ENCODE peak calls at places on chromosomes 12 and 14, in four cellular contexts. T is suprapubic skin; H is epithelial cell of proximal tubule; C is effector memory CD4-positive, alpha-beta T cell. G is an unnamed sample.

GRCh38 chr12:70268972-70269371 is 25.7 kb downstream of the CNOT2 start:
- DNase-seq in T (no peak), H (no peak), C (no peak), G (no peak)

GRCh38 chr12:13075114-13075471 is 28.4 kb downstream of the GSG1 start:
- DNase-seq in T (no peak), H (no peak), C (no peak), G (no peak)

GRCh38 chr12:29309320-29309902 is 71.6 kb downstream of the ERGIC2 start:
- DNase-seq in T (no peak), H (no peak), C (no peak), G (no peak)

GRCh38 chr12:45532113-45532512 is 197.4 kb upstream of the ARID2 start:
- DNase-seq in T (no peak), H (no peak), C (no peak), G (no peak)

GRCh38 chr12:52521175-52521574 is 981 bp upstream of the KRT5 start:
- DNase-seq in T (no peak), H (no peak), C (no peak), G (peak)

GRCh38 chr12:5379737-5380496 is 52.0 kb upstream of the NTF3 start:
- DNase-seq in T (no peak), H (peak), C (no peak), G (peak)

GRCh38 chr14:31261859-31262739 is 54.5 kb upstream of the HECTD1 start:
- DNase-seq in T (no peak), H (peak), C (no peak), G (no peak)

GRCh38 chr12:93135286-93136239 is 206.5 kb upstream of the EEA1 start:
- DNase-seq in T (no peak), H (no peak), C (no peak), G (no peak)

GRCh38 chr14:105204206-105204930 is 23.3 kb upstream of the NUDT14 start:
- DNase-seq in T (no peak), H (peak), C (no peak), G (no peak)

GRCh38 chr12:13223176-13223806 is 26.8 kb downstream of the EMP1 start:
- DNase-seq in T (no peak), H (peak), C (no peak), G (peak)

GRCh38 chr14:95256776-95257060 is 63.0 kb downstream of the CLMN start:
- DNase-seq in T (no peak), H (no peak), C (no peak), G (no peak)

GRCh38 chr12:101027200-101027599 is 182.8 kb downstream of the SLC5A8 start:
- DNase-seq in T (no peak), H (no peak), C (no peak), G (no peak)

GRCh38 chr12:292186-292585 is 29.6 kb upstream of the SLC6A13 start:
- DNase-seq in T (no peak), H (no peak), C (no peak), G (no peak)

GRCh38 chr12:11941601-11942360 is 129.0 kb upstream of the BCL2L14 start:
- DNase-seq in T (no peak), H (peak), C (no peak), G (no peak)

GRCh38 chr14:20622816-20623291 is 18.6 kb downstream of the OR6S1 start:
- DNase-seq in T (no peak), H (no peak), C (no peak), G (no peak)
- H3K4me3 ChIP-seq in T (no peak), H (no peak), C (no peak), G (no peak)

DNA sequence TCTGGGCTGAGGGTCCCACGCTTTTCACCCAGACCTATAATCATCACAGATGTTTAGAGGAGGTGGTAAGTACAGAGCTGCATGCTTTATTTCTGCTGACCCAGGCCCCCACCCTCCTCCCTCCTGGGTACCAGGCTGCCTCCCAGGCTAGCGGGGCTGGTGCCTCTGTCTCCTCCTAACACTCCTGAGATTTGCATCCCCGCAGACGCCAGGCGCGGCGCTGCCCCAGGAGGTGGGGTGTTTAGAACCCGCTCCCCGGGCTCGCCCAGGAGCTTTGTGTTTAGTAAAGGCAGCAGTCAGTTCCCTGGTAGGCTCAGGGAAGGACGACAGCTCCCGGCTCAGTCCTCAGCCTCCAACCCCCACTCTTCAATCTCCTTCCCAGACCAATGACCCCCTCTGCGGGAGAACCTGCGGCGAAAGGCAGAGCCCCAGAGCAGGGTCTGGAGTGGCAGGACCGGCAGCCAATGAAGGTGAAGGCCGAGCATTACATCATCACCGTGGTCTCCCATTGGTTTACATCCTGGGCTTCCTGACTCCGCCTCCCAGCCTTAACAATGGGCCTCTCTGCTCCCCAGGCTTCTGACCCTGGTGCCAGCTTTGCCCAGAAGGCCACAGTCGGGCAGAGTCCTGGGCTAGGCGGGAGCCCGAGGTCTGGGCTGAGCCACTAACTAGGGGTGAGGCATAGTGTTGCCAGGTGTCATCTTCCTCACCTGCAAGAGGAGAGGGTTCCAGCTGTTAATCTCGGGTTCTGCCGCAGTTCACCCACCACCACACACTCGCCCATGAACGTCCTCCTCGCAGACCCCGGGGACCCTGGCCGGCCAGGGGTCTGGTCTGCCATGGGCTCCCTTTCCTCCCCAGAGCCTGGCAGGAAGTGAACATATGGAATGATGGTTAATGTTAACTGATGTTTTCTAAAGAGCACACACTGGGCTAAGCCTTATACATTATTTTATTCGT is 57.5 kb downstream of the CALM1 start:
- DNase-seq in T (no peak), H (no peak), C (no peak), G (no peak)
- H3K4me3 ChIP-seq in T (no peak), H (peak), C (no peak), G (no peak)

GRCh38 chr12:48899651-48900050 is 25.6 kb downstream of the FKBP11 start:
- DNase-seq in T (no peak), H (no peak), C (no peak), G (no peak)

GRCh38 chr12:48901278-48901677 is 24.0 kb downstream of the FKBP11 start:
- DNase-seq in T (no peak), H (no peak), C (no peak), G (no peak)

GRCh38 chr12:48907243-48907642 is 18.0 kb downstream of the FKBP11 start:
- DNase-seq in T (no peak), H (no peak), C (no peak), G (no peak)

GRCh38 chr12:48903982-48904411 is 21.3 kb downstream of the FKBP11 start:
- DNase-seq in T (peak), H (peak), C (peak), G (no peak)

GRCh38 chr12:48903363-48903981 is 21.8 kb downstream of the FKBP11 start:
- DNase-seq in T (no peak), H (no peak), C (no peak), G (no peak)
- H3K4me3 ChIP-seq in T (peak), H (peak), C (no peak), G (no peak)

GRCh38 chr14:52693532-52693931 is 1.8 kb downstream of the ERO1A start:
- DNase-seq in T (no peak), H (no peak), C (no peak), G (no peak)
- H3K4me3 ChIP-seq in T (no peak), H (peak), C (no peak), G (peak)

DNA sequence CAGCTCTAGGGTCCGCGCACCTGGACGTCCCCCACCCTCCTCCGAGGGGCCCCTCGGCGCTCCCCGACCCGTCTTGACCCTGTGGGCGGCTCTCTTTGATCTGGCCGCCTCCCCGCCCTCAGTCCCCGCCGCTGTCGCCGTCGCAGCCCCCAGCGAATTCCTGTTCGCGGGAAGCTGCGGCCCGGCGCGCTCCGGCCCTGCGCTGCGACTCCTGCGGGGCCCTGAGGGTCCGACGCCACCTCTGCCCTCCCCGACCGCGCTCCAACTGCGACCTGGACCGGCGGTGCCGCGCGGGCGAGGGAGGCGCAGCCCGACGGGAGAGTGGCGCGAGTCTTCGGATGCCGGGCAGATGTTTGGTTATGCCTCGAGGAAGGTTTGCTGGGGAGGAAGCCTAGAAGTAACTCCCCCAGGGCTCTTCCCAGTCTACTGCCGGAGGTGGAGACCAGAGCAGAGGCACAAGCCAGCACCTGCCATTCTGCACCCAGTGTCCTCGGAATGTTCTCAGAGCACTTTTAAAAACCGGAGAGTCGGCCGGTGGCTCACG is 440 bp upstream of the ISM2 start:
- DNase-seq in T (no peak), H (no peak), C (no peak), G (no peak)
- H3K4me3 ChIP-seq in T (peak), H (peak), C (peak), G (peak)

GRCh38 chr12:133204264-133204603 is 22.9 kb downstream of the ZNF268 start:
- DNase-seq in T (no peak), H (no peak), C (no peak), G (no peak)

GRCh38 chr12:133203344-133204263 is 22.3 kb downstream of the ZNF268 start:
- DNase-seq in T (no peak), H (no peak), C (no peak), G (no peak)

GRCh38 chr12:133201888-133202287 is 20.6 kb downstream of the ZNF268 start:
- DNase-seq in T (no peak), H (no peak), C (no peak), G (no peak)

GRCh38 chr12:133202493-133203343 is 21.4 kb downstream of the ZNF268 start:
- DNase-seq in T (no peak), H (no peak), C (no peak), G (no peak)

DNA sequence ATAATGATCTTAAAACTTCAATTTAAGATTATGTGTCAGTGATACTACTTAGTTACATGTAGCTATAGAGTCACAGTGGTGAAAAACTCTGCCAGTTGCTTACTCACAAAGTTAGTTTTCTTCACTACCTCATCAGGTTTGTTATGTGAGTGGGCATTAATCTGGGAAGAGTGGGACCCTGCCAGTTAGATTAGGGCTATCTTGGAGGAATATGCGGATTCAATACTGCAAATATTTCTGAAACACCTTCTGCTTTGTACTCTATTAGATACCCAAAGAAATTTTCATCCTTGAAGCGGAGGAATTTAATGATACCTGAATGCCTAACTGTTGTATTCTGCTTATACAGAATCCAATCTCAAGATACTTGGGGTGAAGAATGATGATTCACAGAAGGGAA is 25.1 kb downstream of the ZNF268 start:
- DNase-seq in T (no peak), H (no peak), C (no peak), G (no peak)
- H3K4me3 ChIP-seq in T (no peak), H (no peak), C (no peak), G (no peak)

GRCh38 chr12:122950276-122950675 is 16.0 kb downstream of the ABCB9 start:
- DNase-seq in T (no peak), H (no peak), C (no peak), G (no peak)
- H3K4me3 ChIP-seq in T (no peak), H (no peak), C (no peak), G (no peak)

DNA sequence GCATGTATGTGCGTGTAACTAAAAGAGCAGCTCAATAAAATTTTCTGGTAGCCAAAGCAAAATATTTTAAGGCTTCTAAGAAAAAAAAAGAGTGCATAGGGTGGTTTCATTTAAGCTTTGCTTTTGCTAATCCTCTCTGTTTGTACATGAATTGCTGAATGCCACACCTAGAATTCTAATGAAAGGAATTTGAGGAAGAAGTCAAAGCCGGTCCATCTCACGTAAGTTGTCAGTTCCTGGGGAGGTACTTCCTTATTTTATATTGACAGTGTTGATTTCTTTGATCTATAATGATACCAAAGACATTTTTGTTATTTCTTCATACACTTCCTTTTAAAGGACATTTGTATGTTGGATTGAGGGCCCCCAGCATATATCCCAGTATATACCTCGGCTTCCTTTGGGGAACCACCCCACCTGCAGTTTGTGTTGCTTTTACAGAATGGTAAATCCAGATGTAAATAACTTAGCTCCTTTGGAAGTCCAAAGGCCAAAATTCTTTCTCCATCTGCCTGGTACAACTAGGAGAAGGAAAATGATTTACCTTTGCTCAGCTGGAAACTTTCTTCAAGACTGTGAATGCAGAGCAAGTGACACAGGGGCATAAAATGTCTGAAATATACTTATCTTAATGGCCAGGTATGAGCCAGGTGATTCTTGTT is 420.9 kb upstream of the ATP2B1 start:
- DNase-seq in T (no peak), H (no peak), C (no peak), G (no peak)
- H3K4me3 ChIP-seq in T (no peak), H (no peak), C (no peak), G (no peak)

DNA sequence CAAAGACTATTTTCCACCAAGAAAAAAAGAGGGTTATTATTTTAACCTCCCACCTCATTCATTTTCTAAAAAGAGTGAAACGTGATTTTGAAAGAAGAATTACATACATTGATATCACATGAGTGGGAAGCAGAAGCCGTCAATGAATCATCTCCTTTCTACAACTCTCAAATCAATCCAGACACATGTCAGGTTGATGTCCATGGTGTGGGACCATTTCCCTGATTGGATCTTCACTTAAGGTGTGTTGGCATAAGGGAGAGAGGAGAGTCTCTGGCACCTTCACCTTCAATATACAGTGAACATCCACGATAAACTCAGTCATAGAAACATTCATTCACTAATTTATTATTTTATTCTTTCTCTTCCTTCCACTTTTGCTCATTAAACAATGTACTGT is 1095.1 kb downstream of the BCL11B start:
- DNase-seq in T (no peak), H (no peak), C (no peak), G (no peak)
- H3K4me3 ChIP-seq in T (no peak), H (no peak), C (no peak), G (no peak)

GRCh38 chr14:24052656-24053547 is 1.1 kb downstream of the CARMIL3 start:
- DNase-seq in T (no peak), H (no peak), C (no peak), G (peak)
- H3K4me3 ChIP-seq in T (peak), H (peak), C (peak), G (peak)

G was measured in RWPE2.